ENCODE peak calls at places on chromosomes 4 and X, in seven cellular contexts. Z, B, V, C, J, Y and Q are unnamed samples.

GRCh38 chr4:38069271-38069760 is 109.1 kb downstream of the PTTG2 start:
- DNase-seq in Z (no peak), Y (no peak), J (no peak), V (no peak), C (no peak), B (peak), Q (no peak)

GRCh38 chr4:78625073-78625472 is 73.5 kb downstream of the ANXA3 start:
- DNase-seq in J (no peak), B (no peak), C (no peak), V (no peak), Z (no peak), Y (no peak), Q (no peak)

GRCh38 chr4:2637956-2638552 is 101.6 kb downstream of the FAM193A start:
- DNase-seq in Y (no peak), B (no peak), C (no peak), Z (no peak), V (no peak), J (no peak), Q (no peak)

GRCh38 chr4:118858779-118859178 is 22.9 kb upstream of the SEC24D start:
- DNase-seq in B (no peak), C (no peak), Y (no peak), J (no peak), V (no peak), Z (no peak), Q (no peak)

GRCh38 chr4:35124116-35124515 is 1120.2 kb downstream of the ARAP2 start:
- DNase-seq in B (no peak), C (no peak), Z (no peak), Y (no peak), J (no peak), V (no peak), Q (no peak)

GRCh38 chr4:95263391-95263790 is 285.4 kb downstream of the UNC5C start:
- DNase-seq in B (no peak), Y (no peak), Z (no peak), C (no peak), V (no peak), J (no peak), Q (no peak)

GRCh38 chrX:38225093-38225492 is 4.4 kb upstream of the SRPX start:
- DNase-seq in B (no peak), Y (no peak), V (no peak), C (no peak), J (no peak), Z (no peak), Q (no peak)

GRCh38 chr4:105725623-105726022 is 17.0 kb downstream of the GSTCD start:
- DNase-seq in J (no peak), V (no peak), Y (no peak), B (no peak), C (no peak), Z (no peak), Q (no peak)

GRCh38 chr4:112516076-112516385 is at the start of gene NEUROG2:
- DNase-seq in B (no peak), C (no peak), Z (peak), V (no peak), Y (no peak), J (no peak), Q (no peak)

GRCh38 chr4:15476396-15476795 is 6.7 kb downstream of the CC2D2A start:
- DNase-seq in J (no peak), Z (no peak), V (no peak), Y (no peak), B (no peak), C (no peak), Q (no peak)

GRCh38 chr4:13548984-13549546 is 4.8 kb upstream of the NKX3-2 start:
- DNase-seq in Y (peak), J (peak), V (peak), C (peak), Z (peak), B (peak), Q (peak)

GRCh38 chr4:181225616-181226261 is 1017.5 kb upstream of the TENM3 start:
- DNase-seq in J (no peak), V (no peak), C (peak), Y (no peak), B (no peak), Z (no peak), Q (no peak)

GRCh38 chrX:17564689-17565409 is 172.4 kb upstream of the SCML1 start:
- DNase-seq in C (no peak), B (no peak), Y (no peak), V (no peak), J (no peak), Z (no peak), Q (no peak)

GRCh38 chr4:155687380-155687982 is 20.8 kb downstream of the GUCY1A1 start:
- DNase-seq in V (no peak), B (no peak), J (no peak), C (no peak), Y (no peak), Z (no peak), Q (no peak)

GRCh38 chrX:151359931-151360871 is 36.8 kb upstream of the VMA21 start:
- DNase-seq in J (no peak), Z (peak), C (peak), B (peak), Y (peak), V (no peak), Q (no peak)

GRCh38 chr4:183335369-183335940 is 13.2 kb upstream of the CLDN24 start:
- DNase-seq in C (peak), V (no peak), B (no peak), Y (no peak), Z (no peak), J (no peak), Q (no peak)

GRCh38 chr4:2341911-2342652 is 76.4 kb downstream of the ZFYVE28 start:
- DNase-seq in B (no peak), V (no peak), J (no peak), Y (no peak), C (no peak), Z (no peak), Q (no peak)

GRCh38 chrX:73913580-73913979 is 350.6 kb downstream of the CHIC1 start:
- DNase-seq in Z (no peak), V (no peak), B (no peak), J (no peak), C (no peak), Y (no peak), Q (no peak)

GRCh38 chr4:188201851-188202250 is 62.6 kb downstream of the TRIML1 start:
- DNase-seq in Y (no peak), J (no peak), V (no peak), C (no peak), B (no peak), Z (no peak), Q (no peak)

GRCh38 chrX:41664307-41665299 is 24.2 kb upstream of the GPR34 start:
- DNase-seq in C (no peak), V (no peak), Y (no peak), B (no peak), Z (no peak), J (no peak), Q (no peak)

GRCh38 chrX:112760697-112761096 is 79.9 kb downstream of the AMOT start:
- DNase-seq in C (no peak), Y (no peak), B (no peak), V (no peak), J (no peak), Z (no peak), Q (no peak)

GRCh38 chr4:67762091-67762490 is 7.9 kb upstream of the GNRHR start:
- DNase-seq in J (no peak), C (no peak), V (no peak), Z (no peak), Y (no peak), B (peak), Q (no peak)

GRCh38 chrX:142804085-142804484 is 221.6 kb upstream of the SPANXN4 start:
- DNase-seq in Y (no peak), V (no peak), C (no peak), B (no peak), J (no peak), Z (no peak), Q (no peak)

GRCh38 chr4:121726642-121727268 is 30.0 kb upstream of the ANXA5 start:
- DNase-seq in Y (peak), B (peak), J (no peak), V (no peak), Z (no peak), C (no peak), Q (no peak)

GRCh38 chr4:144583658-144584057 is 62.3 kb upstream of the HHIP start:
- DNase-seq in C (no peak), B (no peak), V (no peak), Z (no peak), J (no peak), Y (no peak), Q (no peak)

GRCh38 chr4:155738548-155738947 is 20.3 kb upstream of the GUCY1B1 start:
- DNase-seq in V (no peak), J (no peak), Y (no peak), C (no peak), Z (no peak), B (no peak), Q (no peak)

GRCh38 chr4:151316645-151317044 is 8.8 kb downstream of the SH3D19 start:
- DNase-seq in C (no peak), V (no peak), J (no peak), Y (no peak), Z (no peak), B (no peak), Q (no peak)

GRCh38 chrX:104343408-104344129 is 88.8 kb upstream of the ESX1 start:
- DNase-seq in V (no peak), Z (peak), C (peak), Y (peak), J (no peak), B (peak), Q (no peak)

GRCh38 chr4:128354205-128354821 is 66.7 kb upstream of the PGRMC2 start:
- DNase-seq in Z (no peak), Y (no peak), J (no peak), V (peak), C (no peak), B (no peak), Q (no peak)

GRCh38 chr4:137700072-137700471 is 167.8 kb upstream of the PCDH18 start:
- DNase-seq in J (no peak), V (no peak), C (no peak), Z (no peak), Y (no peak), B (no peak), Q (no peak)

GRCh38 chr4:185437809-185438208 is 12.0 kb upstream of the UFSP2 start:
- DNase-seq in C (no peak), B (no peak), V (no peak), Z (no peak), Y (no peak), J (no peak), Q (no peak)

GRCh38 chr4:40576651-40577480 is 52.8 kb downstream of the RBM47 start:
- DNase-seq in Z (no peak), C (no peak), Y (peak), B (no peak), V (peak), J (peak), Q (peak)

GRCh38 chr4:145061325-145061920 is 36.6 kb downstream of the ANAPC10 start:
- DNase-seq in B (no peak), Y (peak), C (no peak), J (no peak), Z (no peak), V (no peak), Q (no peak)

GRCh38 chrX:129934461-129934860 is 28.5 kb downstream of the UTP14A start:
- DNase-seq in B (no peak), Z (no peak), C (no peak), Y (no peak), J (no peak), V (no peak), Q (no peak)

GRCh38 chr4:11485926-11486325 is 57.2 kb upstream of the HS3ST1 start:
- DNase-seq in J (no peak), Z (no peak), B (no peak), C (no peak), V (no peak), Y (no peak), Q (no peak)